ENCODE peak calls at places on chromosomes 11 and 22, in five cellular contexts. One of them, this sample, is unnamed.

GRCh38 chr11:131092469-131092868 is 176.2 kb upstream of the SNX19 start:
- DNase-seq in left lung: no peak
- DNase-seq in brain microvascular endothelial cell: no peak
- DNase-seq in uterus: no peak
- DNase-seq in IMR-90: peak
- DNase-seq in this sample: no peak

GRCh38 chr11:14357843-14358728 is 897 bp downstream of the RRAS2 start:
- DNase-seq in brain microvascular endothelial cell: peak
- DNase-seq in left lung: peak
- DNase-seq in IMR-90: peak
- DNase-seq in uterus: peak
- DNase-seq in this sample: peak

GRCh38 chr11:62578541-62578940 is 4.8 kb upstream of the EEF1G start:
- DNase-seq in uterus: no peak
- DNase-seq in left lung: no peak
- DNase-seq in brain microvascular endothelial cell: no peak
- DNase-seq in IMR-90: no peak
- DNase-seq in this sample: no peak

GRCh38 chr11:85955531-85955930 is 100.3 kb downstream of the CCDC83 start:
- DNase-seq in brain microvascular endothelial cell: peak
- DNase-seq in uterus: no peak
- DNase-seq in IMR-90: peak
- DNase-seq in left lung: no peak
- DNase-seq in this sample: no peak

GRCh38 chr11:94539420-94539819 is 4.3 kb upstream of the FUT4 start:
- DNase-seq in brain microvascular endothelial cell: no peak
- DNase-seq in left lung: no peak
- DNase-seq in uterus: no peak
- DNase-seq in IMR-90: no peak
- DNase-seq in this sample: no peak

GRCh38 chr11:116066777-116067176 is 562.6 kb upstream of the CADM1 start:
- DNase-seq in brain microvascular endothelial cell: no peak
- DNase-seq in left lung: no peak
- DNase-seq in IMR-90: no peak
- DNase-seq in uterus: no peak
- DNase-seq in this sample: no peak

GRCh38 chr11:45765836-45766235 is 39.1 kb upstream of the SLC35C1 start:
- DNase-seq in left lung: no peak
- DNase-seq in IMR-90: no peak
- DNase-seq in uterus: no peak
- DNase-seq in brain microvascular endothelial cell: no peak
- DNase-seq in this sample: no peak

GRCh38 chr11:129815596-129816461 is at the start of gene TMEM45B:
- DNase-seq in brain microvascular endothelial cell: no peak
- DNase-seq in left lung: peak
- DNase-seq in uterus: no peak
- DNase-seq in IMR-90: no peak
- DNase-seq in this sample: peak

GRCh38 chr22:41880653-41881052 is 34.2 kb downstream of the SHISA8 start:
- DNase-seq in uterus: no peak
- DNase-seq in brain microvascular endothelial cell: no peak
- DNase-seq in IMR-90: no peak
- DNase-seq in left lung: no peak
- DNase-seq in this sample: no peak

GRCh38 chr11:23112390-23112789 is 252.1 kb upstream of the CCDC179 start:
- DNase-seq in IMR-90: no peak
- DNase-seq in left lung: no peak
- DNase-seq in brain microvascular endothelial cell: no peak
- DNase-seq in uterus: no peak
- DNase-seq in this sample: no peak

GRCh38 chr11:1879342-1879940 is 12.3 kb downstream of the PRR33 start:
- DNase-seq in left lung: peak
- DNase-seq in IMR-90: no peak
- DNase-seq in uterus: peak
- DNase-seq in brain microvascular endothelial cell: no peak
- DNase-seq in this sample: no peak

GRCh38 chr11:3130269-3131071 is 34.6 kb downstream of the OSBPL5 start:
- DNase-seq in IMR-90: no peak
- DNase-seq in left lung: peak
- DNase-seq in uterus: peak
- DNase-seq in brain microvascular endothelial cell: no peak
- DNase-seq in this sample: peak

GRCh38 chr22:46287873-46288751 is 8.6 kb upstream of the GTSE1 start:
- DNase-seq in brain microvascular endothelial cell: no peak
- DNase-seq in uterus: no peak
- DNase-seq in left lung: peak
- DNase-seq in IMR-90: no peak
- DNase-seq in this sample: no peak

GRCh38 chr22:22245935-22246525 is 1.4 kb downstream of the VPREB1 start:
- DNase-seq in brain microvascular endothelial cell: no peak
- DNase-seq in IMR-90: no peak
- DNase-seq in left lung: no peak
- DNase-seq in uterus: no peak
- DNase-seq in this sample: no peak

GRCh38 chr11:85724750-85725465 is 38.9 kb upstream of the CCDC89 start:
- DNase-seq in IMR-90: no peak
- DNase-seq in brain microvascular endothelial cell: no peak
- DNase-seq in uterus: no peak
- DNase-seq in left lung: no peak
- DNase-seq in this sample: no peak

DNA sequence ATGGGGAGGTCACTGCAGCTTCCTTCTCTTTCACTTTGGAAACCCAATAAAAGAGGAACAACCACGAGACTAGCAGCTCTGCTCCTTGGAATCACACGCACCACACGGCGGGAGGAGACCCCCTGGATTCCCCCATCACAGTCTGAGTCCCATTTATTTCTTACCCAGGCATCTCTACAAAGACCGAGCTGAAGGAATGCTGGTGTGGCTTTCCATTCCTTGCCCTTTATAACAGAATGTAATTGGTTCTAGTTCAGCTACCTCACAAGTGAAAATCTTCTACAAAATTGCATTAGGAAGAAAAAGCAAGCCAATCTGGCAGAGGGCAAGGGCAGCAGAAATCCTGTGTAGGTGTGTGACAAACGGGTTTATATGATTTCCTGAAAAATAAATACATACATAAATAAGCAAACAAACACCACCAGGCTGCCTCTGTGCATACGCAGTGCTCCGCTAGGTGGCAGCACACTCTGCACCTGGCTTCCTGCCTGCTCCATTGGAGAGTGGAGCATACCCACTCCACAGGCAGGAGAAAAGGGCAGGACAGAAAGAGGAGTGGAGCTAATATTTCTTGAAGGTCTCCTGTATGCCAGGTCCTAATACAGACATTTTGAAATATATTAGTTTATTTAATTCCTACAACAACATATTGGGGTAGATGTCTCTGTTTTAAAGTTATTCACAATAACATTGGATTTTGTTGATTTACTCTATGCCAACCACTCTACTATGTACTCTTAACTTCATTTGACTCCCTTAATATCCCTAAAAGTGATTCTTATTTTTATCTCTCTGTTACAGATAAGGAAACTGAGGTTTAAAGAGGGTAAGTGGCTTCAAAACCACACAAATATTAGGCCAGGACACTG is 673.1 kb downstream of the KCNA4 start:
- DNase-seq in uterus: peak
- DNase-seq in IMR-90: peak
- DNase-seq in left lung: peak
- DNase-seq in brain microvascular endothelial cell: peak
- DNase-seq in this sample: peak
- TF ChIP-seq CTCF in uterus: peak
- TF ChIP-seq CTCF in IMR-90: peak
- TF ChIP-seq CTCF in left lung: peak
- TF ChIP-seq CTCF in brain microvascular endothelial cell: peak
- TF ChIP-seq CTCF in this sample: peak

GRCh38 chr22:40403651-40404050 is 33.3 kb downstream of the SGSM3 start:
- DNase-seq in brain microvascular endothelial cell: no peak
- DNase-seq in IMR-90: no peak
- DNase-seq in left lung: peak
- DNase-seq in uterus: no peak
- DNase-seq in this sample: no peak
- H3K27ac ChIP-seq in brain microvascular endothelial cell: no peak
- H3K27ac ChIP-seq in IMR-90: no peak
- H3K27ac ChIP-seq in left lung: no peak
- H3K27ac ChIP-seq in uterus: no peak
- H3K27ac ChIP-seq in this sample: no peak

GRCh38 chr22:49657974-49658550 is 169.6 kb downstream of the BRD1 start:
- DNase-seq in left lung: no peak
- DNase-seq in IMR-90: no peak
- DNase-seq in brain microvascular endothelial cell: no peak
- DNase-seq in uterus: no peak
- DNase-seq in this sample: no peak
- H3K4me3 ChIP-seq in left lung: no peak
- H3K4me3 ChIP-seq in IMR-90: no peak
- H3K4me3 ChIP-seq in brain microvascular endothelial cell: no peak
- H3K4me3 ChIP-seq in uterus: no peak
- H3K4me3 ChIP-seq in this sample: no peak

GRCh38 chr11:124122123-124122522 is 6.9 kb downstream of the VWA5A start:
- DNase-seq in uterus: no peak
- DNase-seq in left lung: no peak
- DNase-seq in IMR-90: no peak
- DNase-seq in brain microvascular endothelial cell: no peak
- DNase-seq in this sample: no peak

GRCh38 chr11:124119103-124119502 is 3.9 kb downstream of the VWA5A start:
- DNase-seq in uterus: no peak
- DNase-seq in IMR-90: no peak
- DNase-seq in left lung: no peak
- DNase-seq in brain microvascular endothelial cell: no peak
- DNase-seq in this sample: no peak

GRCh38 chr11:124123587-124123986 is 8.3 kb downstream of the VWA5A start:
- DNase-seq in uterus: no peak
- DNase-seq in left lung: no peak
- DNase-seq in brain microvascular endothelial cell: no peak
- DNase-seq in IMR-90: no peak
- DNase-seq in this sample: no peak
- TF ChIP-seq CTCF in uterus: no peak
- TF ChIP-seq CTCF in left lung: no peak
- TF ChIP-seq CTCF in brain microvascular endothelial cell: peak
- TF ChIP-seq CTCF in IMR-90: no peak
- TF ChIP-seq CTCF in this sample: no peak

GRCh38 chr11:31966846-31967245 is 124.0 kb upstream of the RCN1 start:
- DNase-seq in IMR-90: no peak
- DNase-seq in brain microvascular endothelial cell: no peak
- DNase-seq in left lung: no peak
- DNase-seq in uterus: no peak
- DNase-seq in this sample: no peak
- H3K27ac ChIP-seq in IMR-90: no peak
- H3K27ac ChIP-seq in brain microvascular endothelial cell: no peak
- H3K27ac ChIP-seq in left lung: no peak
- H3K27ac ChIP-seq in uterus: no peak
- H3K27ac ChIP-seq in this sample: no peak

DNA sequence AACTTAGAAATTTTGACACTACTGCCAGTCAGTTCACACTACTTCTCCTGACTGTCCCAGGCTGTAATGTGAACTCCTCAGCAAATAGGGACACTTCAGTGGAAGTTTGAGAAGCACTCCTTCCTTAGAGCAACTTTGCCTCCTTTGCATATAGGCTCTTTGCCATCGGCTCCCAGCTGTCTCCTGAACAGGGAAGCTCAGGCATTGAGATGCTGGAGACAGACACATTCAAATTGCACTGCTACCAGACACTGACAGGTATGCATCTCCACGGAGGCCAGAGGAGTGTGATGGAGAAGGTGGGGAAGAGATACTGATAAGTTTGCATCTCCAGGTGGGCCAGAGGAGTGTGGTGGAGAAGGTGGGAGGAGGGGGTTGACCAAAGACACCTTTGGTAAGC is 1.4 kb downstream of the TRAPPC4 start:
- DNase-seq in left lung: no peak
- DNase-seq in brain microvascular endothelial cell: no peak
- DNase-seq in IMR-90: no peak
- DNase-seq in uterus: no peak
- DNase-seq in this sample: no peak
- H3K4me3 ChIP-seq in left lung: peak
- H3K4me3 ChIP-seq in brain microvascular endothelial cell: peak
- H3K4me3 ChIP-seq in IMR-90: peak
- H3K4me3 ChIP-seq in uterus: no peak
- H3K4me3 ChIP-seq in this sample: no peak

GRCh38 chr11:133821776-133822175 is 23.5 kb downstream of the SPATA19 start:
- DNase-seq in brain microvascular endothelial cell: no peak
- DNase-seq in IMR-90: no peak
- DNase-seq in uterus: no peak
- DNase-seq in left lung: no peak
- DNase-seq in this sample: peak
- TF ChIP-seq CTCF in brain microvascular endothelial cell: peak
- TF ChIP-seq CTCF in IMR-90: no peak
- TF ChIP-seq CTCF in uterus: no peak
- TF ChIP-seq CTCF in left lung: peak
- TF ChIP-seq CTCF in this sample: peak

This sample was measured in WERI-Rb-1.